ENCODE peak calls at places on chromosomes 16 and 17, in five cellular contexts. R is HepG2, A is K562, D is HCT116, L is GM12878. Y is an unnamed sample.

GRCh38 chr16:26598061-26598460 is 468.7 kb upstream of the C16orf82 start:
- DNase-seq in R (no peak), A (peak; percentile 17), D (peak; percentile 4), L (no peak), Y (no peak)

GRCh38 chr17:74558882-74559519 is 8.3 kb downstream of the CD300H start:
- DNase-seq in R (no peak), A (no peak), D (no peak), L (no peak), Y (no peak)

GRCh38 chr16:71894229-71894920 is 956 bp upstream of the IST1 start:
- DNase-seq in R (peak; percentile 56), A (no peak), D (peak; percentile 43), L (no peak), Y (peak; percentile 37)

GRCh38 chr16:75304521-75305363 is 53.3 kb upstream of the BCAR1 start:
- DNase-seq in R (peak; percentile 67), A (peak; percentile 67), D (peak; percentile 10), L (no peak), Y (no peak)

GRCh38 chr16:58499092-58499511 is 841 bp upstream of the NDRG4 start:
- DNase-seq in R (no peak), A (no peak), D (no peak), L (no peak), Y (no peak)

GRCh38 chr17:34299918-34300600 is 14.5 kb downstream of the CCL11 start:
- DNase-seq in R (no peak), A (no peak), D (no peak), L (no peak), Y (no peak)

GRCh38 chr17:80989586-80989913 is 2.1 kb upstream of the CHMP6 start:
- DNase-seq in R (peak; percentile 39), A (no peak), D (no peak), L (no peak), Y (peak; percentile 20)

GRCh38 chr17:17086585-17086984 is 44.3 kb downstream of the MPRIP start:
- DNase-seq in R (no peak), A (no peak), D (no peak), L (no peak), Y (no peak)

GRCh38 chr16:83224642-83225041 is 583.1 kb upstream of the HSBP1 start:
- DNase-seq in R (no peak), A (no peak), D (no peak), L (no peak), Y (no peak)

GRCh38 chr16:52549011-52549692 is 2.2 kb upstream of the TOX3 start:
- DNase-seq in R (peak; percentile 75), A (no peak), D (no peak), L (no peak), Y (no peak)

GRCh38 chr16:84724619-84725307 is 25.0 kb downstream of the USP10 start:
- DNase-seq in R (no peak), A (no peak), D (no peak), L (no peak), Y (no peak)

GRCh38 chr17:82257473-82257872 is 16.0 kb downstream of the CSNK1D start:
- DNase-seq in R (no peak), A (no peak), D (no peak), L (no peak), Y (peak; percentile 73)

GRCh38 chr17:61583242-61583641 is 7.8 kb downstream of the NACA2 start:
- DNase-seq in R (peak; percentile 74), A (peak; percentile 42), D (peak; percentile 65), L (no peak), Y (peak; percentile 79)

GRCh38 chr17:77772461-77772897 is 186.0 kb upstream of the TNRC6C start:
- DNase-seq in R (peak; percentile 56), A (peak; percentile 89), D (peak; percentile 32), L (no peak), Y (peak; percentile 85)

GRCh38 chr17:77085916-77086432 is 54.8 kb upstream of the SEC14L1 start:
- DNase-seq in R (no peak), A (no peak), D (no peak), L (no peak), Y (peak; percentile 87)

GRCh38 chr16:67326472-67327309 is at the start of the genes KCTD19 and LRRC36:
- DNase-seq in R (peak; percentile 70), A (peak; percentile 89), D (no peak), L (no peak), Y (peak; percentile 98)

GRCh38 chr16:59305850-59306249 is 571.7 kb upstream of the GOT2 start:
- DNase-seq in R (no peak), A (no peak), D (no peak), L (no peak), Y (no peak)

GRCh38 chr16:57893559-57894389 is 77.2 kb downstream of the CNGB1 start:
- DNase-seq in R (peak; percentile 99), A (no peak), D (no peak), L (no peak), Y (no peak)

GRCh38 chr17:62911106-62911505 is 54.9 kb upstream of the TANC2 start:
- DNase-seq in R (no peak), A (no peak), D (no peak), L (no peak), Y (no peak)

GRCh38 chr17:73342549-73343167 is 30.9 kb upstream of the CDC42EP4 start:
- DNase-seq in R (no peak), A (no peak), D (no peak), L (no peak), Y (no peak)

GRCh38 chr16:53417011-53417410 is 17.3 kb upstream of the RBL2 start:
- DNase-seq in R (no peak), A (no peak), D (no peak), L (no peak), Y (no peak)

GRCh38 chr16:57735755-57736418 is at the start of gene KATNB1:
- DNase-seq in R (no peak), A (no peak), D (no peak), L (no peak), Y (no peak)

GRCh38 chr17:27236710-27237315 is 57.1 kb upstream of the WSB1 start:
- DNase-seq in R (peak; percentile 63), A (peak; percentile 69), D (peak; percentile 61), L (no peak), Y (peak; percentile 70)

GRCh38 chr17:43521389-43521788 is 24.8 kb downstream of the ETV4 start:
- DNase-seq in R (no peak), A (no peak), D (no peak), L (no peak), Y (no peak)

GRCh38 chr17:68759343-68760140 is 158.4 kb upstream of the FAM20A start:
- DNase-seq in R (peak; percentile 91), A (peak; percentile 84), D (peak; percentile 91), L (no peak), Y (peak; percentile 85)

GRCh38 chr17:68821860-68822693 is 133.1 kb downstream of the ABCA8 start:
- DNase-seq in R (peak; percentile 99), A (no peak), D (peak; percentile 97), L (no peak), Y (peak; percentile 10)

GRCh38 chr17:40399185-40399584 is 18.5 kb downstream of the TOP2A start:
- DNase-seq in R (peak; percentile 74), A (peak; percentile 26), D (peak; percentile 32), L (no peak), Y (peak; percentile 48)
- TF ChIP-seq ZBTB33 in R (no peak), A (no peak), D (no peak), L (no peak), Y (no peak)

DNA sequence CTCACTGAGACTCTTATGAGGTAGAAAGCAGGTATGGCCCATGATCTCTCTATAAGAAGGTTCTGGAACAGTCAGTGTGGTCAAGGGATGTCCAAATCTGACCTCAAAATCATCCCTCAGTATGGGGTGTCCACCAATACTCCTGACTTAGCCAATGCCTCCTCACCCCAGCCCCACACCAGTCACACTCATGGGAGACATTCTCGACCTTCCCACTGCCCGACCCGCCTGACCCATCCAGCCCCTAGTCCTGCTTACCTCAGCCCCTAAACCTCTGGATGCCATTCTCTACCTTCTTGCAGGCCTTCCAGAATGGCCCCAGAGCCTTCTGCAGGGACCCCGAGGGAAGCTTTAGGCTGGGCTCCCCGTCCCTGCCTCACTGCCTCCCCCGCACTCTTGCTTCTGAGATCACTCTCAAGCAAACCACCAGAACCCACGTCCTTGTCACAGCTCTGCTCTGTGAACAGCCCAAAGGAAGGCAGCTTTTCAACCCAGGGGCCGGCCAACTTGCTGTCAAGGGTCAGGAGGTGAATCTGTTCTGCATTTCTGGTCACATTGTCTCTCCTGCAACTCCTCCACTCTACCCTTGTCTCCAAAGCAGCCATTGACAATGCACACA is 44.9 kb upstream of the RBFOX3 start:
- DNase-seq in R (no peak), A (no peak), D (no peak), L (no peak), Y (no peak)
- TF ChIP-seq JUND in R (no peak), A (no peak), D (no peak), L (no peak), Y (no peak)

DNA sequence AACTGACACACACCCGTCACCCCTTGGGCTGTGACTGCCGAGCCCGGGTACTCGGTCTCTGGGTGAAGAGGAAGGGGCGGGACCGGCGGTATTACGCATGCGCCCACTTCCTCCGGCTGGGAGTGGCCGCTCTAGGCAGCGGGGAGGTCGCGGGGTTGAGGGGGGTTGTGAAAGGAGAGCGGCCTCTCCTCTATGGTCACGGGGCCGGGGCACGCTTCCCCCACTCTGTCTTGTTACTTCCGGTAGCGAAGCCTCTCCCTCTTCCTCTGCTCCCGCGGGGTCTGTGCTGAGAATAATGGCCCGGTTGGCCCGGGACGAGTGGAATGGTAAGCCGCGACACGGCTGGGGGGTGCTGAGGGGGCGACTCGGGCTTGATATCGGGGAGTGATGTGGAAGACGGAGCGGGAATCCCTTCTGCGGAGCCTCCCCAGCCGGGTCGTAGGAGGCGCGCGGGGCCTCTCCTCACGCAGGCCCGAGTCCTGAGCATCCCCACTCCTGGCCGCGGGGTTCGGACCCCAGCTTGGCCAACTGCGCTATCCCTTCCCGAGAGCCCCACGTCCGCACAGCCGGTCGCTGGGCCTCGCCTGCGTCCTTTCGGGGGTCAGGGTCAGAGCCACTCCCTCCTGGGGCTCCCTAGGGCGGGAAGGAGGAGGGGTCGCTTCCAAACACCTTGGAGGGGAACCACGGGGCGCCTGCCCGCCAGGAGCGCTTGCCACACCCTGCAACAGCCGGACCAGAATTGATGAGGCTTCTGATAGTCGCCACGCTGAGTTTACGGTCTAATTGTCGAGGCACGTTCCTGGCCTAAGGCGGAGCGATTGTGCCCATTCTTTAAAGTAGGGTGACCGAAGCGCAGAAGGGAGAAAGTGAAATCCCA is at the start of gene BFAR:
- DNase-seq in R (peak; percentile 99), A (peak; percentile 96), D (peak; percentile 89), L (peak; percentile 92), Y (peak; percentile 94)
- H2AFZ ChIP-seq in R (no peak within 1 kb of the TSS), A (peak within 1 kb of the TSS; percentile 74), D (no peak within 1 kb of the TSS), L (peak within 1 kb of the TSS; percentile 32), Y (peak within 1 kb of the TSS; percentile 91)

GRCh38 chr16:20865420-20866126 is 34.6 kb downstream of the DCUN1D3 start:
- DNase-seq in R (no peak), A (no peak), D (peak; percentile 51), L (peak; percentile 64), Y (no peak)

GRCh38 chr16:20867585-20867984 is 32.6 kb downstream of the DCUN1D3 start:
- DNase-seq in R (no peak), A (no peak), D (no peak), L (no peak), Y (no peak)

GRCh38 chr16:20868890-20869289 is 31.3 kb downstream of the DCUN1D3 start:
- DNase-seq in R (peak; percentile 60), A (no peak), D (no peak), L (no peak), Y (peak; percentile 65)

GRCh38 chr16:20866161-20866772 is 33.9 kb downstream of the DCUN1D3 start:
- DNase-seq in R (peak; percentile 55), A (peak; percentile 70), D (peak; percentile 78), L (no peak), Y (peak; percentile 35)

DNA sequence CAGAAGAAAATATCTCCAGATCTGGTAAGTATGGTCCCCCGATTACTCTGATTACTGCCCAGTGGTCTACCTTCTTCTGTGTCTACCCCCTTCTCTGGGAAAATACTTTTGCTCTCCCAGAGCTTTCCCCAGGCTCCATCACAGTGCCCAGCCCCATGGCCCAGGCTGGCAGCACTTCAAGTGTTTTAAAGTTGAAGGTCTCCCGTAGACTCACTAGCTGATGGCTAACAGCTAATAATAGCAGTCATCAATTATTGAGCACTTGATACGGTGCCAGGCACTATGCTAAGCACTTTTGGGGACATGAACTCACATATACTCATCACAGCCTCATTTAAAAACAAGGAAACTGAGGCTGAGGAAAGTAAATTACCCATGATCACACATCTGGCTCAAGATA is 33.4 kb downstream of the DCUN1D3 start:
- DNase-seq in R (no peak), A (no peak), D (no peak), L (no peak), Y (no peak)
- TF ChIP-seq ZBTB33 in R (no peak), A (no peak), D (no peak), L (no peak), Y (no peak)

Y was measured in SK-N-SH.